ENCODE peak calls at places on chromosomes 4 and X, in seven cellular contexts. One of them, this sample, is unnamed.

GRCh38 chr4:118289794-118290193 is 63.0 kb downstream of the PRSS12 start:
- DNase-seq in adipocyte: peak
- DNase-seq in fibroblast of lung: peak
- DNase-seq in psoas muscle: no peak
- DNase-seq in MM.1S: no peak
- DNase-seq in AG10803: peak
- DNase-seq in colonic mucosa: no peak
- DNase-seq in this sample: peak

GRCh38 chrX:39948564-39948963 is 149.2 kb downstream of the BCOR start:
- DNase-seq in adipocyte: no peak
- DNase-seq in fibroblast of lung: no peak
- DNase-seq in psoas muscle: no peak
- DNase-seq in MM.1S: no peak
- DNase-seq in AG10803: no peak
- DNase-seq in colonic mucosa: no peak
- DNase-seq in this sample: no peak

GRCh38 chr4:87497141-87497540 is 32.0 kb downstream of the SPARCL1 start:
- DNase-seq in adipocyte: no peak
- DNase-seq in fibroblast of lung: no peak
- DNase-seq in psoas muscle: no peak
- DNase-seq in MM.1S: no peak
- DNase-seq in AG10803: no peak
- DNase-seq in colonic mucosa: no peak
- DNase-seq in this sample: no peak

GRCh38 chr4:76989391-76990061 is 40.0 kb downstream of the SEPTIN11 start:
- DNase-seq in adipocyte: no peak
- DNase-seq in fibroblast of lung: no peak
- DNase-seq in psoas muscle: no peak
- DNase-seq in MM.1S: no peak
- DNase-seq in AG10803: no peak
- DNase-seq in colonic mucosa: no peak
- DNase-seq in this sample: no peak

GRCh38 chr4:2800691-2801596 is 8.1 kb downstream of the SH3BP2 start:
- DNase-seq in adipocyte: peak
- DNase-seq in fibroblast of lung: peak
- DNase-seq in psoas muscle: peak
- DNase-seq in MM.1S: no peak
- DNase-seq in AG10803: peak
- DNase-seq in colonic mucosa: peak
- DNase-seq in this sample: peak

GRCh38 chr4:10655968-10656367 is 28.6 kb downstream of the CLNK start:
- DNase-seq in adipocyte: peak
- DNase-seq in fibroblast of lung: peak
- DNase-seq in psoas muscle: no peak
- DNase-seq in MM.1S: no peak
- DNase-seq in AG10803: peak
- DNase-seq in colonic mucosa: no peak
- DNase-seq in this sample: peak

GRCh38 chr4:89820005-89820404 is 17.0 kb downstream of the SNCA start:
- DNase-seq in adipocyte: no peak
- DNase-seq in fibroblast of lung: no peak
- DNase-seq in psoas muscle: no peak
- DNase-seq in MM.1S: no peak
- DNase-seq in AG10803: no peak
- DNase-seq in colonic mucosa: no peak
- DNase-seq in this sample: no peak

GRCh38 chr4:87353592-87353991 is 30.9 kb upstream of the HSD17B13 start:
- DNase-seq in adipocyte: peak
- DNase-seq in fibroblast of lung: peak
- DNase-seq in psoas muscle: peak
- DNase-seq in MM.1S: peak
- DNase-seq in AG10803: peak
- DNase-seq in colonic mucosa: no peak
- DNase-seq in this sample: peak

GRCh38 chrX:11597479-11597878 is 68.2 kb downstream of the ARHGAP6 start:
- DNase-seq in adipocyte: peak
- DNase-seq in fibroblast of lung: peak
- DNase-seq in psoas muscle: no peak
- DNase-seq in MM.1S: no peak
- DNase-seq in AG10803: no peak
- DNase-seq in colonic mucosa: no peak
- DNase-seq in this sample: peak

GRCh38 chrX:15985937-15986336 is 131.3 kb upstream of the AP1S2 start:
- DNase-seq in adipocyte: no peak
- DNase-seq in fibroblast of lung: peak
- DNase-seq in psoas muscle: no peak
- DNase-seq in MM.1S: no peak
- DNase-seq in AG10803: no peak
- DNase-seq in colonic mucosa: no peak
- DNase-seq in this sample: no peak

DNA sequence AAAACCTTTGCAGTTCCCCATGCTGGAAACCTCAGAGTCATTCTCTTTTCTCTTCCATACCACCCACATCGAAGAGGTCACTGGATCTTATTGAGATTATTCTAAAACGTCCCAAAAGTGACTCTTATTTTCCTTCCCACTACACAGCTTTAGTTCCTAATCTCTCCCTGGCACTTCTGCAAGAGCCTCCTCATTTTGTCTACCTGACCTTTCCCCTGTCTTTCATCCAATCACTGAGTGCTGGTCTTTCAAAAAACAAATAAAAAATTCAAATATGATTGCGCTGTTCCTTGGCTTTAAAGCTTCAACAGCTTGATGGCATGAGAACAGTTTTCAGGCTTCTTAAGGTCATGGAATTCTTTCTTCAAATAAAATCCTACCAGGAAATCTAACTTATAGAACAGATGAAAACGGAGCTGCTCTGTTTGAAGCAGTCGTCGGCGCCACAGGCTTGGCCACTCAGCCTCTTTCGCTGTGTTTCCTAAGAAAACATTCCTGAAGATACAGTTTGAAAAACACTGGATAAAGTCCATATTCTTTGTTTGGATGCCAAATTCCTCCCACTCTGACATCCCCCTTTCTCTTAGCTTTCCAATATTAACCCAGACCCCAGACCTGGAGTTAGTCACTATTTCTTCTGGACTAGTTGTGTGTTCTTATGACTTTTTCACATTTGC is 12.5 kb downstream of the SYTL5 start:
- DNase-seq in adipocyte: peak
- DNase-seq in fibroblast of lung: peak
- DNase-seq in psoas muscle: no peak
- DNase-seq in MM.1S: no peak
- DNase-seq in AG10803: no peak
- DNase-seq in colonic mucosa: no peak
- DNase-seq in this sample: no peak
- H3K4me3 ChIP-seq in adipocyte: no peak
- H3K4me3 ChIP-seq in fibroblast of lung: no peak
- H3K4me3 ChIP-seq in psoas muscle: no peak
- H3K4me3 ChIP-seq in MM.1S: no peak
- H3K4me3 ChIP-seq in AG10803: no peak
- H3K4me3 ChIP-seq in colonic mucosa: no peak
- H3K4me3 ChIP-seq in this sample: peak

DNA sequence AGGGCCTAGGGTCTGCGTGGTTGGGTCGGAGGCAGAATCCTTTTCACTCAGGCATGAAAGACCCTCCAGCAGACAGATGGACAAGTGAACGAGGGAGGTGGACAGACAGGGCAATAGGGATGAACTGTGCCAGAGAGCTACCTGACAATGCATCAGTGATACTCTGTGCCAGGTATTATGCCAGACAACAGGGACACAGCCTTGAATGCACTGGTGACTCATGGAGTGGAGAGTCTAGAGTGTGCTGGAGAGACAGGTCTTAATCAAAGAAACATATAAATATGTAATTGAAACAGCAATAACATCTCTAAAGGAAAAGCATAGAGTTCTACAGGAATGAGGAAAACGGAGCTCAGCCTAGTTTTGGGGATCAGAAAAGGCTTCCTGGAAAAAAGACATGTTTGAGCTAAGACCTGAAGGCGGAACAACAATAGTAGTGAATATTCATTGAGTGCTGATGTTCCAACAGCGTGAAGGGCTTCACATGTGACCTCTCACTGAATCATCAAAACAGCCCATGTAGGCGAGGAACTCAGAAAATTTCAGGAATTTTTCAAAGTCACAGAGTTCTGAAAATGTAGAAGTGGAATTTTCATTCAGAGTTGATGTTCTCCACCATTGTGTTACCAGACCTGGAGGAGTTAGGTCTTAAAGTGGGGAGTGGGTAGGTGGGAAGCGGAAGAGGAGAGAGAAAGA is 20.0 kb upstream of the FGFBP2 start:
- DNase-seq in adipocyte: no peak
- DNase-seq in fibroblast of lung: peak
- DNase-seq in psoas muscle: no peak
- DNase-seq in MM.1S: no peak
- DNase-seq in AG10803: no peak
- DNase-seq in colonic mucosa: no peak
- DNase-seq in this sample: peak
- H3K4me3 ChIP-seq in adipocyte: no peak
- H3K4me3 ChIP-seq in fibroblast of lung: no peak
- H3K4me3 ChIP-seq in psoas muscle: no peak
- H3K4me3 ChIP-seq in MM.1S: no peak
- H3K4me3 ChIP-seq in AG10803: no peak
- H3K4me3 ChIP-seq in colonic mucosa: no peak
- H3K4me3 ChIP-seq in this sample: no peak

GRCh38 chr4:182145360-182145905 is 97.8 kb upstream of the TENM3 start:
- DNase-seq in adipocyte: no peak
- DNase-seq in fibroblast of lung: peak
- DNase-seq in psoas muscle: no peak
- DNase-seq in MM.1S: no peak
- DNase-seq in AG10803: no peak
- DNase-seq in colonic mucosa: no peak
- DNase-seq in this sample: peak
- H3K4me3 ChIP-seq in adipocyte: peak
- H3K4me3 ChIP-seq in fibroblast of lung: peak
- H3K4me3 ChIP-seq in psoas muscle: peak
- H3K4me3 ChIP-seq in MM.1S: peak
- H3K4me3 ChIP-seq in AG10803: peak
- H3K4me3 ChIP-seq in colonic mucosa: no peak
- H3K4me3 ChIP-seq in this sample: peak

GRCh38 chr4:1182313-1182712 is 9.9 kb upstream of the SPON2 start:
- DNase-seq in adipocyte: no peak
- DNase-seq in fibroblast of lung: no peak
- DNase-seq in psoas muscle: no peak
- DNase-seq in MM.1S: no peak
- DNase-seq in AG10803: no peak
- DNase-seq in colonic mucosa: no peak
- DNase-seq in this sample: no peak
- H3K4me3 ChIP-seq in adipocyte: no peak
- H3K4me3 ChIP-seq in fibroblast of lung: no peak
- H3K4me3 ChIP-seq in psoas muscle: no peak
- H3K4me3 ChIP-seq in MM.1S: no peak
- H3K4me3 ChIP-seq in AG10803: no peak
- H3K4me3 ChIP-seq in colonic mucosa: no peak
- H3K4me3 ChIP-seq in this sample: no peak

This sample was measured in choroid plexus epithelial cell.